ENCODE peak calls at places on chromosome 22, in six cellular contexts. M, T, H, W, S and C are unnamed samples.

GRCh38 chr22:17980638-17981051 is 43.7 kb downstream of the MICAL3 start:
- DNase-seq in S (peak), W (no peak), H (no peak), M (peak), T (no peak), C (peak)

GRCh38 chr22:24952837-24953293 is 349 bp downstream of the KIAA1671 start:
- DNase-seq in S (peak), W (no peak), H (peak), M (peak), T (peak), C (no peak)

GRCh38 chr22:44497218-44497903 is 672 bp downstream of the RTL6 start:
- DNase-seq in T (peak), S (peak), M (peak), H (no peak), W (no peak), C (no peak)

GRCh38 chr22:17120711-17121234 is 387 bp downstream of the TMEM121B start:
- DNase-seq in T (no peak), S (no peak), H (peak), W (no peak), M (no peak), C (no peak)

GRCh38 chr22:40463017-40463631 is 92.7 kb downstream of the SGSM3 start:
- DNase-seq in S (no peak), H (no peak), T (no peak), M (no peak), W (no peak), C (no peak)

GRCh38 chr22:38238519-38239051 is 34.2 kb downstream of the TMEM184B start:
- DNase-seq in H (no peak), W (no peak), T (no peak), M (peak), S (peak), C (no peak)

GRCh38 chr22:42732071-42732470 is 11.4 kb upstream of the A4GALT start:
- DNase-seq in T (no peak), M (no peak), W (no peak), H (no peak), S (no peak), C (no peak)

GRCh38 chr22:27107824-27108223 is 450.4 kb downstream of the MIAT start:
- DNase-seq in H (peak), M (peak), W (peak), S (peak), T (peak), C (no peak)

GRCh38 chr22:29719894-29720645 is at the start of gene CABP7:
- DNase-seq in H (no peak), T (no peak), W (no peak), S (peak), M (no peak), C (no peak)

GRCh38 chr22:42820075-42820763 is 36.9 kb downstream of the ARFGAP3 start:
- DNase-seq in W (no peak), T (peak), H (no peak), M (peak), S (peak), C (no peak)

GRCh38 chr22:31126128-31126868 is 3.5 kb downstream of the INPP5J start:
- DNase-seq in M (no peak), H (peak), S (no peak), W (no peak), T (no peak), C (no peak)

GRCh38 chr22:46598737-46599424 is 21.3 kb upstream of the GRAMD4 start:
- DNase-seq in H (no peak), M (no peak), S (peak), W (no peak), T (no peak), C (no peak)

GRCh38 chr22:40310081-40310770 is 36.1 kb upstream of the ADSL start:
- DNase-seq in S (peak), T (peak), W (peak), M (peak), H (no peak), C (no peak)

GRCh38 chr22:28958611-28959010 is 75.2 kb downstream of the ZNRF3 start:
- DNase-seq in W (no peak), S (peak), H (no peak), M (no peak), T (peak), C (no peak)

GRCh38 chr22:46331496-46331895 is 4.0 kb upstream of the TRMU start:
- DNase-seq in S (no peak), H (no peak), W (no peak), T (no peak), M (no peak), C (no peak)

GRCh38 chr22:42074846-42075245 is 798 bp downstream of the PHETA2 start:
- DNase-seq in W (no peak), S (no peak), M (no peak), H (no peak), T (no peak), C (no peak)

GRCh38 chr22:18035740-18036139 is 11.4 kb upstream of the MICAL3 start:
- DNase-seq in H (peak), S (peak), W (no peak), M (no peak), T (peak), C (no peak)

GRCh38 chr22:21738081-21738480 is 2.5 kb upstream of the YPEL1 start:
- DNase-seq in M (no peak), H (no peak), T (no peak), S (no peak), W (no peak), C (no peak)

GRCh38 chr22:38490915-38491314 is 15.2 kb downstream of the DDX17 start:
- DNase-seq in W (peak), T (no peak), H (no peak), S (peak), M (peak), C (no peak)

GRCh38 chr22:19779685-19780268 is 19.2 kb downstream of the TBX1 start:
- DNase-seq in M (no peak), W (no peak), T (no peak), S (no peak), H (no peak), C (no peak)

GRCh38 chr22:47116426-47117341 is 354.2 kb downstream of the TBC1D22A start:
- DNase-seq in T (no peak), H (no peak), M (no peak), S (no peak), W (peak), C (no peak)

GRCh38 chr22:22158965-22159364 is 85.6 kb upstream of the VPREB1 start:
- DNase-seq in T (no peak), S (no peak), H (no peak), W (no peak), M (no peak), C (no peak)

GRCh38 chr22:32000171-32000570 is 42.9 kb upstream of the SLC5A1 start:
- DNase-seq in M (no peak), T (no peak), S (no peak), H (no peak), W (no peak), C (no peak)

GRCh38 chr22:22210375-22210774 is 34.2 kb upstream of the VPREB1 start:
- DNase-seq in H (no peak), S (peak), M (peak), W (no peak), T (peak), C (no peak)

GRCh38 chr22:50136431-50137047 is 34.0 kb upstream of the PANX2 start:
- DNase-seq in S (peak), W (no peak), H (no peak), T (peak), M (peak), C (no peak)

GRCh38 chr22:41050873-41051272 is 41.5 kb upstream of the EP300 start:
- DNase-seq in W (no peak), M (no peak), S (no peak), T (no peak), H (no peak), C (no peak)

GRCh38 chr22:17883356-17883755 is 109.1 kb upstream of the BID start:
- DNase-seq in H (no peak), T (no peak), M (no peak), S (no peak), W (no peak), C (no peak)

GRCh38 chr22:22161924-22162851 is 82.4 kb upstream of the VPREB1 start:
- DNase-seq in H (no peak), S (no peak), M (no peak), T (no peak), W (no peak), C (no peak)

GRCh38 chr22:27731621-27732020 is 69.9 kb downstream of the MN1 start:
- DNase-seq in T (no peak), S (no peak), H (no peak), M (no peak), W (no peak), C (no peak)

GRCh38 chr22:20080776-20081654 is 974 bp downstream of the DGCR8 start:
- DNase-seq in M (peak), H (peak), S (peak), W (no peak), T (peak), C (peak)

GRCh38 chr22:25747245-25747944 is 5.4 kb downstream of the MYO18B start:
- DNase-seq in M (peak), H (no peak), T (peak), W (peak), S (peak), C (no peak)

GRCh38 chr22:28943501-28943879 is 60.1 kb downstream of the ZNRF3 start:
- DNase-seq in H (peak), T (no peak), M (no peak), W (no peak), S (no peak), C (no peak)

GRCh38 chr22:20867179-20868099 is 8.6 kb downstream of the SNAP29 start:
- DNase-seq in S (peak), M (peak), T (no peak), H (no peak), W (peak), C (no peak)

GRCh38 chr22:37519268-37520195 is at the start of gene CARD10:
- DNase-seq in S (peak), T (peak), M (no peak), H (peak), W (no peak), C (no peak)

GRCh38 chr22:21712751-21713427 is 22.7 kb downstream of the YPEL1 start:
- DNase-seq in T (peak), W (peak), S (peak), H (no peak), M (peak), C (peak)

GRCh38 chr22:19051381-19051780 is 70.8 kb downstream of the DGCR2 start:
- DNase-seq in W (no peak), M (no peak), T (no peak), H (peak), S (no peak), C (no peak)